ENCODE peak calls at places on chromosomes 16 and 17, in five cellular contexts. H is PC-3, Q is hepatocyte, L is left ventricle myocardium inferior, K is Peyer's patch. X is an unnamed sample. For H3K4me1 and H3K9me3, the result is how much of the 10 kb centered on the place peaks cover.

GRCh38 chr17:4101127-4101798 is 41.6 kb downstream of the ZZEF1 start:
- DNase-seq in L (no peak), Q (peak), H (no peak), K (peak), X (peak)

GRCh38 chr16:27859020-27859419 is 204.5 kb downstream of the GSG1L start:
- DNase-seq in Q (no peak), H (no peak), K (no peak), L (no peak), X (no peak)

GRCh38 chr16:87836346-87836843 is 32.9 kb downstream of the SLC7A5 start:
- DNase-seq in L (no peak), Q (no peak), K (no peak), H (no peak), X (no peak)

GRCh38 chr17:38451840-38452529 is 23.7 kb downstream of the ARHGAP23 start:
- DNase-seq in L (no peak), K (no peak), H (no peak), Q (peak), X (no peak)

GRCh38 chr17:34167359-34167758 is 87.7 kb upstream of the CCL2 start:
- DNase-seq in Q (no peak), L (no peak), H (no peak), K (no peak), X (no peak)

GRCh38 chr16:12132290-12132689 is 155.8 kb downstream of the SNX29 start:
- DNase-seq in H (no peak), K (no peak), L (no peak), Q (peak), X (no peak)

GRCh38 chr16:54363760-54364159 is 77.2 kb upstream of the IRX3 start:
- DNase-seq in L (no peak), K (no peak), H (no peak), Q (no peak), X (no peak)

GRCh38 chr17:43025290-43025657 is 243 bp downstream of the RND2 start:
- DNase-seq in Q (no peak), L (no peak), H (no peak), K (no peak), X (no peak)

GRCh38 chr16:69553332-69553731 is 12.4 kb upstream of the NFAT5 start:
- DNase-seq in K (no peak), Q (no peak), L (no peak), H (no peak), X (no peak)

GRCh38 chr16:88393034-88393433 is 10.3 kb downstream of the ZNF469 start:
- DNase-seq in Q (no peak), L (peak), K (no peak), H (no peak), X (no peak)

GRCh38 chr17:77356109-77356689 is 215.4 kb downstream of the SEC14L1 start:
- DNase-seq in K (peak), Q (no peak), L (no peak), H (peak), X (no peak)

GRCh38 chr17:73359987-73360410 is 48.2 kb upstream of the CDC42EP4 start:
- DNase-seq in Q (peak), K (peak), L (peak), H (peak), X (peak)

GRCh38 chr16:55297062-55297909 is 26.7 kb upstream of the IRX6 start:
- DNase-seq in Q (no peak), H (peak), K (no peak), L (no peak), X (no peak)

GRCh38 chr17:16150251-16150859 is 65.0 kb downstream of the NCOR1 start:
- DNase-seq in L (no peak), Q (no peak), H (peak), K (no peak), X (no peak)

GRCh38 chr16:4684763-4685162 is 8.6 kb upstream of the NUDT16L1 start:
- DNase-seq in L (no peak), K (no peak), H (peak), Q (no peak), X (no peak)

GRCh38 chr16:72819345-72819744 is 228.6 kb downstream of the ZFHX3 start:
- DNase-seq in Q (no peak), H (peak), L (no peak), K (no peak), X (no peak)

GRCh38 chr17:82767041-82767754 is 15.3 kb downstream of the TBCD start:
- DNase-seq in H (peak), L (no peak), K (peak), Q (peak), X (peak)

GRCh38 chr17:35795871-35796265 is 427 bp upstream of the MMP28 start:
- DNase-seq in Q (no peak), H (no peak), L (no peak), K (no peak), X (no peak)

GRCh38 chr16:14307623-14308356 is 236.7 kb downstream of the MRTFB start:
- DNase-seq in K (no peak), L (peak), H (no peak), Q (no peak), X (no peak)

GRCh38 chr16:14308357-14308723 is 237.2 kb downstream of the MRTFB start:
- DNase-seq in K (no peak), H (no peak), L (no peak), Q (no peak), X (no peak)

GRCh38 chr16:14306485-14307058 is 235.5 kb downstream of the MRTFB start:
- DNase-seq in K (no peak), L (no peak), H (no peak), Q (no peak), X (no peak)

GRCh38 chr16:14304891-14305459 is 233.9 kb downstream of the MRTFB start:
- DNase-seq in Q (no peak), K (no peak), L (no peak), H (no peak), X (no peak)

DNA sequence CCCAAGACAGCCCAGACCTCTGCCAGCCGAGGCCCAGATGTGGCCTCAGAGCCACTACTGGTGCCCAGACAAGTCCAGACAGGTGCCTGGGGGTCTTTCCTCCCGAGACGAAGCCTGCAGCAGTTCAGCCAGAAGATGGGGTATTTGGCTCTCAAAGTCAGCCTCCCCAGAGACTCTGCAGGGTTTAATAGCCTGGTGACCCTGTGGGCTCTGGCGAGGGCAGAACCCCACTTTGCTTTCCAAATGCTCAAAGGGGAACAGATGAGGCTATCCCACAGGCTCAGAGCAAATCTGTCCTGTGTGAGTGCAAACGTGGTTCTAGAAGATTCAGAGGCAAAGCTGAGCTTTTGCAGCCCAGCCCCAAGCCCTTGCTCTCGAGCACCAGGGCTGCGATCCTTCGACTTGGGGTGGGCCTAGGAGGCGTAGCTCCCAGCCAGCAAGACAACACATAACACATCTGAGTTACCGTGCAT is 236.0 kb downstream of the MRTFB start:
- DNase-seq in K (no peak), L (no peak), H (no peak), Q (no peak), X (no peak)
- H3K4me1 ChIP-seq in K (under half), L (half or more), H (half or more), Q (under half), X (under half)

GRCh38 chr17:21061971-21062526 is 19.2 kb upstream of the USP22 start:
- DNase-seq in H (no peak), Q (no peak), L (no peak), K (no peak), X (no peak)
- H3K4me3 ChIP-seq in H (no peak), Q (no peak), L (no peak), K (no peak), X (no peak)

DNA sequence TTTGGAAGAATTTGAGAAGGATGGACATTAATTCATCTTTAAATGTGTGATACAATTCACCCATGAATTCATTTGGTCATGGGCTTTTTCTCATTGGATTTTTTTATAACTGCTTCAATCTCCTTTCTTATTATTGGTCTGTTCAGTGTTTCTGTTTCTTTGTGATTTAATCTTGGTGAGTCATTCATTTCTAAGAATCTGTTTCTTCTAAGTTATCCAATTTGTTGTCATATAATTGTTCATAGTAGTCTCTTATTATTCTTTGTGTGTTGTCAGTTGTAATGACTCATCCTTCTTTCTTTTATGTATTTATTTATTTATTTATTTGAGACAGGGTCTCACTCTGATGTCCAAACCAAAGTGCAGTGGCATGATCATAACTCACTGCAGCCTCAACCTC is 146.1 kb upstream of the ZNF267 start:
- DNase-seq in Q (no peak), H (no peak), K (no peak), L (no peak), X (no peak)
- H3K9me3 ChIP-seq in Q (under half), H (under half), K (under half), L (under half), X (under half)

DNA sequence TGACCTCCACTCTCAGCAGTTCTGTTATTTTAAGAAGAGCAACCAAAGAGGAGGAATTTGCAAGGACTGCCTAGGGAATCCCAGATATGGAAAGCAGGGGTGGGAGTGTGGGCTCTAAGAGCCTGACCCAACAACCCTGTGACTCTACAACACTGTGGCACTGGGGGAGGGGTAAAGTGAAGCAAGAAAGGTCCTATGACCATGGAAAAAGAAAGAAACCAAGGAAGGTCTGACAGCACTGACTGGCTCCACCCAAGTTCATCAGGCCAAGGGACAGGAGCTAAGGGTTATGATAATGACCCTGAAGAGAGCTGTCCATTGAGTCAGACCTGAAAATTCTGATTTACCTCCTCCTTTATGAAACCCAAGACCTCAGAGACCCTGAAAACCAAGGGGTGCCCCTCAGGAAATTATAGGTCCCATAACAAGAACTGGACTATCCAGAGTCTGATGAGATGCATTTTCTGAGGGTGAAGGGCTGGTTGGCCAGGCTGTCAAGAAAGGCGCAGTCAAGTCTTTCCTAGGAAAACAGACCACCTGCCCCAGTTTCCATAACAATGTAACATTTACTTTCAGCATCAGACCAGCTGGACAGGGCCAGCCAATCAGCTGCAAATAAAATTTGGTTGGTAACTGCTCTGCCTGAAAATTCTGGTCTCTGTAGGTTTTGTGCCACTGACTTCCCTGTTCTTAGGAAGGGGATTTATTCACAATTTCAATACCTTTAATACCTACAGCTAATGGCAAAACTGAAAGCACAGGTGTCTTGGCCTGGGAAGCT is 53.8 kb upstream of the MTMR4 start:
- DNase-seq in K (no peak), H (no peak), Q (no peak), L (no peak), X (no peak)
- H3K4me1 ChIP-seq in K (under half), H (under half), Q (under half), L (under half), X (under half)

GRCh38 chr17:27293359-27293897 is 486 bp upstream of the WSB1 start:
- DNase-seq in Q (no peak), K (no peak), L (no peak), H (no peak), X (peak)
- H3K4me3 ChIP-seq in Q (no peak), K (peak), L (peak), H (peak), X (peak)

GRCh38 chr17:53234138-53234537 is 588.6 kb upstream of the KIF2B start:
- DNase-seq in Q (no peak), L (no peak), K (no peak), H (no peak), X (no peak)
- H3K9me3 ChIP-seq in Q (under half), L (under half), K (under half), H (under half), X (under half)

DNA sequence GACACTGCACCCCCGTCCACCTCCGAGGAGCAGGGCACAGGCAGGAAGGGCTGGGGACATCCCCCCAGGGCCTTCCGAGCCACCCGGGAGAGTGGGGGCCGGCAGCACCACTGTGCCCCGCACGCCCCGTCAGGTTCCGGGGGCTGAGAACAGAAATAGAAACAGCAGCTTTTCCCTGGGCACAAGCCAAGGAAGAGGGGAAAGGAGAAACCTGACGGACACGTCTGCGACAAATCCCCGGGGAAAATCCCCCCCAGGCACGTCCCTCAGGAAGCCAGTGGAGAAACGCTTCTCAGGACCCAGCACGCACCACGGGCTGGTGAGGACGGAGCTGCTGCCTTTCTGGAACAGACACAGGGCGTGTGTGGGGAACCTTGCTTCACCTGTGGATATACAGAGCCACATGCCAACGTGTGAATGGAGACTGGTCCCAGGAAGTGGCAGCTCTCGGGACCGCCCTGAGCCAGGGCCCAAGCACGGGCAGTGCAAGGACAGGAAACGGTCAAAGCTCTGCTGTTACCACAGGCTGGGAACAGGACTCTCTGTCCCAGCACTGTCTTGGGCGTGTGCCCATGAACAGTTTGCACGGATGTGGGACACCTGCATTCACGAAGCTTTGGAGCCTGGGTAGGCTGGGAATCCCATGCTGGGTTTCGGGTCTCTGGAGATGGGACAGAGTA is 1.2 kb upstream of the TMEM204 start:
- DNase-seq in Q (no peak), K (peak), L (peak), H (no peak), X (no peak)
- H3K4me1 ChIP-seq in Q (half or more), K (under half), L (half or more), H (under half), X (under half)

DNA sequence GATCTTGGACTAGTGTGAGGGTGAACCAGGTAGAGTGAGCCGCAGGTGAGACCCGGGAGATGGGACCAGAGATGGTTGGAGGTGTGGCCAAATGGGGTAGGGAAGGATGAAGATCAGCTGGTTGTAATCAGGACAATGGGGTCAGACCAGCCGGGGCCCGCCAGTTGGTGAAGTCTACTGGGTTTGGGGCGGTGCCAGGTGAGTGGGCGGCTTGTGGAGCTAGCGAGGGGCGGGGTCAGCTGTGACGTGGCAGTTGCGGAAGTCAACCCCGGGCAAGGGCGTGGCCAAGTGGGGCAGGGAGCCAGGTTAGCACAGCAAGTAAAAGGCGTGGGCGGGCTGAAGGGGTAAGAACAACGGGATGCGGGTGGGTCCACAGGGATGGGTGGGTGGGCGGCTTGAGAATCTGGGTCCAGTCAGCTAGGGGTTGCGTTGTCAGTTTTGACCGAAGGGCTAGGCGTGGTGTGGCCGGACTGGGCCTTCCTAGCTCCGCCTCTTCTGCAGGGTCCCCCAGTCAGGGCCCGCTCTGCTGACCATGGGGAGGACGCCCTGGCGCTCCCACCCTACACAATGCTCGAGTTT is 25.5 kb upstream of the ALKBH5 start:
- DNase-seq in H (peak), L (peak), K (peak), Q (peak), X (peak)
- H3K4me3 ChIP-seq in H (peak), L (peak), K (peak), Q (peak), X (no peak)

GRCh38 chr16:89970011-89970410 is 21.5 kb downstream of the DEF8 start:
- DNase-seq in L (no peak), Q (no peak), H (no peak), K (no peak), X (no peak)

GRCh38 chr16:89962754-89963498 is 14.4 kb downstream of the DEF8 start:
- DNase-seq in H (no peak), L (no peak), Q (no peak), K (no peak), X (no peak)

GRCh38 chr16:89964201-89964600 is 15.6 kb downstream of the DEF8 start:
- DNase-seq in L (no peak), Q (no peak), H (no peak), K (no peak), X (no peak)

GRCh38 chr16:89961920-89962319 is 13.4 kb downstream of the DEF8 start:
- DNase-seq in H (no peak), L (no peak), Q (no peak), K (no peak), X (no peak)

DNA sequence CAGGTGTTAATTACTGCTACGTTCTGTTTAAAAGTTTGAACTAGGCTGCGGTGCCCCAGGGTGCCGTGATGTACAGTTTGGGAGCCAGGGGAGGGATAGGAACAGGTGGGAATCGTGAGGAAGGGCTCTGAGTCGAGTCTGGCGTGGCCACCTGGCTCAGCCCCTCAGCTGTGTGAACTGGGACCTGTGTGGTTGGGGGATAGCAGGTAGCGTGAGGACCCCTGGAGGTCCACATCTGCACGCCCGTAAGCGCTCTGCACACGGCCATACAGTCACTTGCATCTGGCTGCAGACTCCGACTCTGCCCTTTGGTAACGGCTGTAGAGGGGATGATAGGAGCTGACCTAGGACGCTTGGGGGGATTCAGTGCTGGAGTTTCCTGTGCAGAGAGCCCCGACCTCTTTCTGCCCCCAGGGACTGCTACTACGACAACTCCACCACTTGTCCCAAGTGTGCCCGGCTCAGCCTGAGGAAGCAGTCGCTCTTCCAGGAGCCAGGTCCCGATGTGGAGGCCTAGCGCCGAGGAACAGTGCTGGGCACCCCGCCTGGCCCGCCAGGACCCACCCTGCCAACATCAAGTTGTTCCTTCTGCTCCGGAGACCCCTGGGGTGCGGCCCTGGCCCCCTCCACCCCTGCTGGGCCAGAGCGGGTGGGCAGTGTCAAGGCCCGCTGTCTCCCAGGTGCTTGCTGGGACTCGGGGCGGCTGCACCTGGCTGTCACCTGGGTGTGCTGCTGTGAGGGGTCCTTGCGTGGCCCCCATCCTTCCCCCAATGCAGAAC is 17.1 kb downstream of the DEF8 start:
- DNase-seq in L (no peak), H (no peak), Q (no peak), K (no peak), X (no peak)
- H3K9me3 ChIP-seq in L (under half), H (under half), Q (under half), K (under half), X (under half)